ENCODE peak calls at places on chromosomes 2 and 18, in nine cellular contexts. I is K562, V is heart left ventricle, J is H54, G is uterus, S is Peyer's patch, W is suprapubic skin, A is esophagus squamous epithelium, F is body of pancreas. M is an unnamed sample.

GRCh38 chr18:54931152-54931551 is 28.1 kb downstream of the CCDC68 start:
- DNase-seq in I (no peak), V (no peak), J (no peak), G (no peak), S (no peak), W (no peak), A (no peak), F (no peak), M (no peak)

GRCh38 chr2:49770919-49771318 is 616.6 kb upstream of the FSHR start:
- DNase-seq in I (no peak), V (peak), J (peak), G (no peak), S (no peak), W (no peak), A (no peak), F (peak), M (peak)

GRCh38 chr2:208346756-208347155 is 59.8 kb upstream of the PTH2R start:
- DNase-seq in I (no peak), V (no peak), J (no peak), G (no peak), S (no peak), W (no peak), A (no peak), F (peak), M (no peak)

GRCh38 chr2:217086038-217086522 is 226.2 kb upstream of the TNP1 start:
- DNase-seq in I (no peak), V (peak), J (no peak), G (no peak), S (no peak), W (no peak), A (no peak), F (no peak), M (no peak)

GRCh38 chr2:99445065-99445464 is 44.8 kb downstream of the REV1 start:
- DNase-seq in I (no peak), V (no peak), J (no peak), G (no peak), S (no peak), W (no peak), A (no peak), F (no peak), M (no peak)

GRCh38 chr2:28565720-28566295 is 69.9 kb downstream of the PLB1 start:
- DNase-seq in I (no peak), V (no peak), J (no peak), G (no peak), S (no peak), W (no peak), A (no peak), F (no peak), M (no peak)

GRCh38 chr18:79402209-79402576 is 6.5 kb downstream of the NFATC1 start:
- DNase-seq in I (no peak), V (no peak), J (no peak), G (no peak), S (no peak), W (no peak), A (no peak), F (no peak), M (no peak)

GRCh38 chr2:117330611-117331010 is 483.9 kb upstream of the DDX18 start:
- DNase-seq in I (no peak), V (no peak), J (no peak), G (no peak), S (no peak), W (no peak), A (no peak), F (no peak), M (no peak)

GRCh38 chr2:211251016-211251415 is 694.6 kb downstream of the CPS1 start:
- DNase-seq in I (no peak), V (no peak), J (no peak), G (no peak), S (no peak), W (no peak), A (no peak), F (no peak), M (no peak)

GRCh38 chr2:197322729-197323720 is 12.4 kb upstream of the ANKRD44 start:
- DNase-seq in I (no peak), V (no peak), J (no peak), G (no peak), S (peak), W (no peak), A (no peak), F (no peak), M (no peak)
- TF ChIP-seq POLR2A in I (no peak), V (no peak), J (no peak), G (no peak), S (no peak), W (no peak), A (no peak), F (no peak), M (no peak)

GRCh38 chr2:43178602-43179542 is 47.5 kb downstream of the ZFP36L2 start:
- DNase-seq in I (peak), V (peak), J (peak), G (peak), S (no peak), W (peak), A (no peak), F (peak), M (peak)
- TF ChIP-seq POLR2A in I (peak), V (no peak), J (no peak), G (peak), S (no peak), W (no peak), A (no peak), F (no peak), M (no peak)

GRCh38 chr18:50273203-50274043 is 7.1 kb upstream of the CFAP53 start:
- DNase-seq in I (no peak), V (no peak), J (no peak), G (no peak), S (no peak), W (no peak), A (no peak), F (no peak), M (no peak)

GRCh38 chr18:50272593-50272992 is 6.3 kb upstream of the CFAP53 start:
- DNase-seq in I (no peak), V (no peak), J (no peak), G (no peak), S (no peak), W (no peak), A (no peak), F (no peak), M (no peak)

GRCh38 chr18:50262977-50263376 is 3.3 kb downstream of the CFAP53 start:
- DNase-seq in I (no peak), V (no peak), J (no peak), G (no peak), S (no peak), W (no peak), A (no peak), F (no peak), M (no peak)

GRCh38 chr18:50266248-50266704 is at the start of gene CFAP53:
- DNase-seq in I (no peak), V (peak), J (peak), G (peak), S (peak), W (peak), A (peak), F (peak), M (peak)

GRCh38 chr18:50268022-50268747 is 1.9 kb upstream of the CFAP53 start:
- DNase-seq in I (peak), V (peak), J (no peak), G (peak), S (peak), W (no peak), A (peak), F (peak), M (peak)
- TF ChIP-seq POLR2A in I (no peak), V (peak), J (no peak), G (no peak), S (no peak), W (no peak), A (no peak), F (no peak), M (peak)

GRCh38 chr2:69641887-69642708 is 1.4 kb downstream of the AAK1 start:
- DNase-seq in I (no peak), V (no peak), J (no peak), G (no peak), S (no peak), W (no peak), A (no peak), F (no peak), M (no peak)

GRCh38 chr2:69643602-69644505 is at the start of gene AAK1:
- DNase-seq in I (peak), V (peak), J (peak), G (peak), S (peak), W (peak), A (peak), F (peak), M (peak)

GRCh38 chr2:69645026-69645425 is 1.5 kb upstream of the AAK1 start:
- DNase-seq in I (no peak), V (no peak), J (no peak), G (no peak), S (no peak), W (no peak), A (no peak), F (no peak), M (no peak)

GRCh38 chr2:69644506-69644979 is 1.0 kb upstream of the AAK1 start:
- DNase-seq in I (no peak), V (no peak), J (no peak), G (no peak), S (no peak), W (no peak), A (no peak), F (no peak), M (no peak)

DNA sequence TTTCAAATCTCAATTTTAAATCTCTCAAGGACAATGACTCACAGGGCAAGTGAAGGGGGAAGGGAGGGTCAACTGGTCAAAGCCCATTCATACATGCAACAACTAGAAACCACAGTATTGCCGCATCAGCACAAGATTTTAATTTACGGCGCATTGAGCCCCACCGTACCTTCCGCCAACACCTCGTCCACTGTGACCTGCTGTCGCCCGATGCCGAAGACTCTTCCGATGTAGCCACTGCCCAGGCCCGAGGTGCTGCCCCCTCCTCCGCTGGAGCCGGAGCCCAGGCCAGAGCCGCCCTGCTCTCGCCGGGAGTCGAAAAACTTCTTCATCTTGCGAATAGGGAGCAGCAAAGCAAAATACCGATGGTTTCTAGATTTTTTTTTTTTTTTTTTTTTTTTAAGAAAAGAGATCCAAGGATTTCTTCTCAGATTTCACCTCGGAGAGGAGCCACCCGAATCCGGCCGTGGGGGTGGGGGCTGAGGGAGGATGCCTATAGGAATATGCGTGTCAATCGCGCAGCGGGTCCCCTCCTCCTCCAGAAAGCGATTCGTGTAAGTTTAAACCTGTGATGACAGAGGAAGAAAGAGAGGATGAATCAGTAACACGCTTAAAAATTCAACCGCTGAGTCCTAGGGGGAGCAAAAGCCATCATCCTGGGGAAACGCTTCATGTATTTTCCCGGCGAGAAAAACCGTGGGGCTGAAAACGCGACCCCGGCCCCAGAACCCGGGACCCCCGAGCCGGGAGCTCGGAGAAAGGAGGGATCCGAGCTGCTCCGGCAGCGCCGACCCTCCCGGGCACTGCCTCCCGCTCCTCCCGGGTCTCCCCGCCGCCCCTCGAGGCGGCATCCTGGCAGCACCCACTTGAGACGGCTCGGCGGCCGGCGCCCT is 584 bp downstream of the AAK1 start:
- DNase-seq in I (peak), V (peak), J (peak), G (peak), S (peak), W (no peak), A (no peak), F (peak), M (peak)
- TF ChIP-seq POLR2A in I (no peak), V (no peak), J (peak), G (no peak), S (peak), W (no peak), A (no peak), F (no peak), M (no peak)

GRCh38 chr2:46943881-46944798 is 28.5 kb upstream of the MCFD2 start:
- DNase-seq in I (no peak), V (no peak), J (no peak), G (no peak), S (peak), W (peak), A (no peak), F (no peak), M (no peak)
- TF ChIP-seq POLR2A in I (no peak), V (no peak), J (no peak), G (no peak), S (no peak), W (no peak), A (no peak), F (no peak), M (no peak)